ENCODE peak calls at places on chromosome 2, in four cellular contexts. S is PC-3, N is HCT116, Z is GM23248. F is an unnamed sample.

GRCh38 chr2:96485350-96485749 is 19.8 kb downstream of the NEURL3 start:
- DNase-seq in N (no peak), Z (no peak), S (no peak), F (no peak)

GRCh38 chr2:217065695-217066405 is 206.0 kb upstream of the TNP1 start:
- DNase-seq in Z (peak; percentile 92), N (no peak), S (peak; percentile 96), F (peak; percentile 46)

GRCh38 chr2:62325398-62325797 is 129.5 kb downstream of the B3GNT2 start:
- DNase-seq in S (no peak), Z (no peak), N (no peak), F (no peak)

GRCh38 chr2:140696449-140696848 is 1434.4 kb downstream of the LRP1B start:
- DNase-seq in S (peak; percentile 50), Z (no peak), N (peak; percentile 24), F (peak; percentile 30)

GRCh38 chr2:232315923-232316299 is 62.6 kb upstream of the ALPP start:
- DNase-seq in Z (no peak), N (no peak), S (no peak), F (no peak)

GRCh38 chr2:232667989-232668583 is 29.0 kb upstream of the GIGYF2 start:
- DNase-seq in N (no peak), Z (no peak), S (peak; percentile 43), F (no peak)

GRCh38 chr2:105052773-105053172 is 14.9 kb downstream of the MRPS9 start:
- DNase-seq in N (no peak), Z (no peak), S (peak; percentile 16), F (no peak)

GRCh38 chr2:120861576-120862191 is 126.0 kb downstream of the GLI2 start:
- DNase-seq in S (no peak), N (no peak), Z (no peak), F (no peak)

GRCh38 chr2:240319855-240320560 is 115.5 kb upstream of the GPC1 start:
- DNase-seq in N (peak; percentile 23), S (no peak), Z (peak; percentile 98), F (peak; percentile 53)

GRCh38 chr2:239467281-239467955 is 66.6 kb upstream of the HDAC4 start:
- DNase-seq in N (no peak), S (no peak), Z (no peak), F (no peak)

GRCh38 chr2:225668606-225669266 is 269.2 kb downstream of the NYAP2 start:
- DNase-seq in Z (peak; percentile 78), N (peak; percentile 72), S (peak; percentile 82), F (peak; percentile 68)

GRCh38 chr2:47033102-47033880 is 117.7 kb upstream of the MCFD2 start:
- DNase-seq in N (no peak), S (peak; percentile 17), Z (peak; percentile 34), F (no peak)

GRCh38 chr2:201949036-201950012 is 84.3 kb upstream of the FZD7 start:
- DNase-seq in Z (no peak), N (no peak), S (no peak), F (no peak)

GRCh38 chr2:191045141-191045540 is 31.2 kb upstream of the STAT1 start:
- DNase-seq in Z (peak; percentile 53), N (no peak), S (peak; percentile 23), F (no peak)

GRCh38 chr2:234033174-234033573 is 17.3 kb upstream of the SPP2 start:
- DNase-seq in Z (no peak), N (no peak), S (no peak), F (no peak)

GRCh38 chr2:136796339-136796738 is 31.0 kb downstream of the THSD7B start:
- DNase-seq in Z (no peak), S (no peak), N (no peak), F (no peak)

GRCh38 chr2:122627388-122627787 is 871.9 kb downstream of the TSN start:
- DNase-seq in Z (peak; percentile 24), N (no peak), S (no peak), F (no peak)

GRCh38 chr2:211423018-211423417 is 866.6 kb downstream of the CPS1 start:
- DNase-seq in S (no peak), N (no peak), Z (no peak), F (no peak)

GRCh38 chr2:3449936-3450335 is 69.4 kb downstream of the ADI1 start:
- DNase-seq in Z (no peak), S (no peak), N (no peak), F (no peak)

GRCh38 chr2:133240505-133241230 is 327.6 kb downstream of the NCKAP5 start:
- DNase-seq in Z (peak; percentile 34), N (no peak), S (no peak), F (no peak)

GRCh38 chr2:45851111-45851510 is 199.6 kb downstream of the PRKCE start:
- DNase-seq in Z (no peak), N (no peak), S (peak; percentile 59), F (no peak)

GRCh38 chr2:27136751-27137150 is 2.3 kb upstream of the PREB start:
- DNase-seq in N (no peak), S (no peak), Z (no peak), F (no peak)

GRCh38 chr2:119369845-119370244 is 3.1 kb downstream of the DBI start:
- DNase-seq in Z (no peak), N (no peak), S (no peak), F (no peak)

GRCh38 chr2:96525211-96525507 is 11.4 kb upstream of the ARID5A start:
- DNase-seq in Z (no peak), S (no peak), N (no peak), F (no peak)

GRCh38 chr2:135909976-135910375 is 33.7 kb upstream of the MCM6 start:
- DNase-seq in Z (peak; percentile 80), N (no peak), S (no peak), F (no peak)

GRCh38 chr2:164757934-164758695 is 83.5 kb downstream of the COBLL1 start:
- DNase-seq in S (peak; percentile 81), N (no peak), Z (peak; percentile 65), F (no peak)

GRCh38 chr2:173869244-173869643 is 95.9 kb downstream of the SP3 start:
- DNase-seq in S (no peak), Z (no peak), N (no peak), F (no peak)

GRCh38 chr2:238370482-238371372 is 50.4 kb downstream of the TRAF3IP1 start:
- DNase-seq in N (peak; percentile 36), S (peak; percentile 71), Z (peak; percentile 90), F (peak; percentile 84)

GRCh38 chr2:229431331-229431954 is 160.4 kb upstream of the PID1 start:
- DNase-seq in S (peak; percentile 78), N (peak; percentile 57), Z (peak; percentile 72), F (peak; percentile 69)

GRCh38 chr2:240369725-240370585 is 65.5 kb upstream of the GPC1 start:
- DNase-seq in S (peak; percentile 90), N (peak; percentile 64), Z (peak; percentile 94), F (peak; percentile 82)

GRCh38 chr2:42872736-42873135 is 80.4 kb upstream of the HAAO start:
- DNase-seq in Z (peak; percentile 73), N (no peak), S (no peak), F (no peak)

GRCh38 chr2:191064590-191064989 is 50.6 kb upstream of the STAT1 start:
- DNase-seq in N (no peak), Z (no peak), S (no peak), F (no peak)

DNA sequence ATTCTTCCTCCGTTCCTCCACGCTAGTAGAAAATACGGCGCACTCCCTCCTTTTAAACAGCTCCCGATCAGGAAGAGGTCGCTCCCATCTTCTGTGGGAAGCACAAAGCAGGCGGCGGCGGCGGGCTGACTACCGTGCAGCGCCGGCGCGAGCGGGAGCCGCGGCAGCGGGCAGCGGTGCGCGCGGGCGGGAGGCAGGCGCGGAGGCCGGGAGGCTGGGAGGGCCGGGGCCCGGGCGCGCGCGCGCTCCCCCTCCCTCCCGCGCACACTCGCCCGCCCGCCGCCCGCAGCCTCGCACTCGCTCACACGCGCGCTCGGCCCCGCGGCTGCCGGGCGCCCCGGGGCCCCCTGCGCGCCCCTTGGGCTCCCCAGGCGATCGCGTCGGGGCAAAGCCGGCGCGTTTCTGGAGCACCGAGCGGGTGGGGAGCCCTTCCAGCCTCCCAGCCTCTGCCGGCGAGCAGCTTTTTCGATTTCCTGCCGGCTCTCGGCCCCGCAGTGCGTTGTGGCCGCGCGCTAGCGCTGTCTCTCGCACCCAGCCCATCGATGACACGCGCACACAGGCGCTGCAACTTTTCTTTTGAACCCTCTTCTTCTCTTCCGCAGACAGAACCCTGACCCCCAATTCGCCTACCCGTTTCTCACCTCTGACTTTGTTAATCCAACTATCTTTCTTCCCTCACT is at the start of gene SLC8A1:
- DNase-seq in N (no peak), Z (peak; percentile 78), S (no peak), F (peak; percentile 54)
- TF ChIP-seq EZH2phosphoT487 in N (no peak), Z (no peak), S (no peak), F (no peak)

GRCh38 chr2:71001592-71002570 is 7.2 kb upstream of the TEX261 start:
- DNase-seq in Z (no peak), N (no peak), S (no peak), F (peak; percentile 57)
- TF ChIP-seq EZH2phosphoT487 in Z (no peak), N (no peak), S (no peak), F (no peak)

DNA sequence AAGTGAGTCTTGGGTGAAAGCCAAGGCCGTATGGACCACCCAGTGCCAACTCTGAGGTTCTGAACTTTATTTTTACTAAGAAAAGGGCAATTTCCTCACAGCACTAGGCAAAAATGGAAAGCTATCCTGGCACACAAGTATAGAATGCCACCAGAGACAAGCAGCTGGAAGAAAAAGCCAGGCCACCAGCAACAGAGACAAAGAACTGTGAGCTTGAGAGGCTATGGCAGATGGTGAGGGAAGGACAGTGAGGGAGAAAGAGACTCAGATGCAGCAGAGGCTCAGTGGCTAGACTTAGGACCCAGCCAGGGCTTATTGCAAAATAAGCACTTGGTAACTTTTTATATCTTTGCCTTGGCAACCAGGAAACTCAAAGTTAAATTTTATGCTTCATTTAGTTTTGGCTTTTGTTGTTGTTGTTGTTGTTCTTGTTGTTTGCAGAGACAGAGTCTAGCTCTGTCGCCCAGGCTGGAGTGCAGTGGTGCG is 78.0 kb upstream of the BZW1 start:
- DNase-seq in Z (no peak), N (no peak), S (no peak), F (no peak)
- TF ChIP-seq EZH2phosphoT487 in Z (no peak), N (no peak), S (no peak), F (no peak)

DNA sequence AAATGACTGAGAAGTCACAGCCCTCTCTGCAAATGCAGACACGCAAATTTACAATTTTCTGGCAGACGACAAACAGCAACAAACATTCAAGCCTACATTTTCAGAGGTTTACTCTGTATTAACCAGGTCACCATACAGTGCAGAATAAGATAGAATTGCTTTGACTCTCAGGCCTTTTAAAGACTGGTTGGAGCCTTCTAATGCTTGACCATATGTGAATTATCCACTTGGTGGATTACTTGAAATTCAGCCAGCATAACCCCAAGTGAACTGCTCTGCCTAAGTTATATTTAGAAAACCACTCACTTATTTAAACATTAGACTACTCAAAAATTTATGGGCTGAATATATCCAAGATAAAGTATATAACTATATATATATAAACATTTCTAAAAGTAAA is 280.9 kb upstream of the STON1 start:
- DNase-seq in S (peak; percentile 22), N (no peak), Z (peak; percentile 56), F (no peak)
- TF ChIP-seq EZH2phosphoT487 in S (no peak), N (no peak), Z (no peak), F (no peak)

GRCh38 chr2:109711230-109712125 is 82.6 kb upstream of the RGPD5 start:
- DNase-seq in Z (no peak), S (no peak), N (no peak), F (no peak)
- TF ChIP-seq EZH2phosphoT487 in Z (no peak), S (no peak), N (no peak), F (no peak)

GRCh38 chr2:30257266-30258214 is 26.2 kb downstream of the LBH start:
- DNase-seq in Z (no peak), N (no peak), S (no peak), F (no peak)
- TF ChIP-seq EZH2phosphoT487 in Z (no peak), N (no peak), S (no peak), F (no peak)